ENCODE peak calls at places on chromosomes 2 and 18, in four cellular contexts. G, V, U and R are unnamed samples.

GRCh38 chr2:61707984-61708852 is 145.6 kb downstream of the FAM161A start:
- DNase-seq in G (peak; percentile 32), V (no peak), U (peak; percentile 92), R (peak; percentile 78)

GRCh38 chr2:172813314-172813888 is 77.8 kb downstream of the RAPGEF4 start:
- DNase-seq in G (no peak), V (peak; percentile 33), U (no peak), R (no peak)

GRCh38 chr2:181785677-181786344 is 105.5 kb upstream of the NEUROD1 start:
- DNase-seq in G (no peak), V (no peak), U (no peak), R (no peak)

GRCh38 chr2:109612991-109613921 is 510 bp downstream of the SEPTIN10 start:
- DNase-seq in G (no peak), V (peak; percentile 76), U (no peak), R (peak; percentile 48)

GRCh38 chr2:72149556-72150156 is 2.0 kb upstream of the CYP26B1 start:
- DNase-seq in G (no peak), V (peak; percentile 49), U (no peak), R (no peak)

GRCh38 chr2:18551169-18551568 is 9.3 kb downstream of the RDH14 start:
- DNase-seq in G (no peak), V (no peak), U (no peak), R (peak; percentile 6)

GRCh38 chr2:194116861-194117260 is 1540.2 kb upstream of the SLC39A10 start:
- DNase-seq in G (no peak), V (no peak), U (no peak), R (no peak)

GRCh38 chr2:225993430-225993829 is 593.9 kb downstream of the NYAP2 start:
- DNase-seq in G (no peak), V (no peak), U (no peak), R (no peak)

GRCh38 chr18:45780568-45780967 is 44.9 kb upstream of the SIGLEC15 start:
- DNase-seq in G (no peak), V (no peak), U (no peak), R (no peak)

GRCh38 chr2:96241901-96242611 is 23.7 kb downstream of the TMEM127 start:
- DNase-seq in G (no peak), V (no peak), U (peak; percentile 78), R (no peak)

GRCh38 chr18:24922491-24922890 is 429.5 kb downstream of the ZNF521 start:
- DNase-seq in G (no peak), V (no peak), U (no peak), R (no peak)

GRCh38 chr2:222483513-222484039 is 59.2 kb downstream of the SGPP2 start:
- DNase-seq in G (no peak), V (no peak), U (no peak), R (no peak)

GRCh38 chr2:161975062-161975812 is 98.8 kb downstream of the DPP4 start:
- DNase-seq in G (no peak), V (no peak), U (no peak), R (no peak)

GRCh38 chr18:73283032-73283431 is 415.2 kb upstream of the NETO1 start:
- DNase-seq in G (no peak), V (no peak), U (no peak), R (no peak)

GRCh38 chr2:235545369-235546150 is 51.7 kb downstream of the AGAP1 start:
- DNase-seq in G (no peak), V (no peak), U (no peak), R (no peak)

GRCh38 chr2:156933580-156934225 is 323.8 kb upstream of the GALNT5 start:
- DNase-seq in G (no peak), V (no peak), U (no peak), R (no peak)

GRCh38 chr2:197011777-197012641 is 85.5 kb upstream of the PGAP1 start:
- DNase-seq in G (no peak), V (peak; percentile 77), U (no peak), R (peak; percentile 57)

GRCh38 chr2:163121483-163121882 is 282.9 kb upstream of the KCNH7 start:
- DNase-seq in G (no peak), V (no peak), U (no peak), R (no peak)

GRCh38 chr18:58896734-58897508 is 32.2 kb downstream of the ZNF532 start:
- DNase-seq in G (no peak), V (no peak), U (no peak), R (no peak)

GRCh38 chr2:142935563-142936089 is 58.2 kb downstream of the KYNU start:
- DNase-seq in G (no peak), V (no peak), U (no peak), R (no peak)

GRCh38 chr18:34880403-34880802 is 160.8 kb upstream of the MAPRE2 start:
- DNase-seq in G (no peak), V (no peak), U (no peak), R (no peak)

GRCh38 chr2:26506279-26506678 is 28.4 kb upstream of the OTOF start:
- DNase-seq in G (no peak), V (no peak), U (no peak), R (no peak)

GRCh38 chr2:145007673-145008263 is 487.8 kb upstream of the ZEB2 start:
- DNase-seq in G (no peak), V (no peak), U (no peak), R (no peak)

GRCh38 chr2:152558174-152559091 is 158.8 kb downstream of the PRPF40A start:
- DNase-seq in G (no peak), V (no peak), U (no peak), R (no peak)

GRCh38 chr2:77398970-77399369 is 123.2 kb downstream of the LRRTM4 start:
- DNase-seq in G (no peak), V (no peak), U (no peak), R (no peak)

GRCh38 chr18:11976463-11976862 is 4.8 kb upstream of the IMPA2 start:
- DNase-seq in G (no peak), V (no peak), U (no peak), R (no peak)

GRCh38 chr2:42566006-42566405 is 2.4 kb upstream of the MTA3 start:
- DNase-seq in G (no peak), V (no peak), U (no peak), R (no peak)

GRCh38 chr18:11377766-11378540 is 228.6 kb upstream of the PIEZO2 start:
- DNase-seq in G (no peak), V (no peak), U (no peak), R (no peak)

GRCh38 chr2:203446071-203446481 is 89.0 kb downstream of the RAPH1 start:
- DNase-seq in G (no peak), V (no peak), U (no peak), R (no peak)

GRCh38 chr2:46657042-46657504 is 177.7 kb downstream of the TMEM247 start:
- DNase-seq in G (no peak), V (peak; percentile 52), U (no peak), R (peak; percentile 49)

GRCh38 chr18:7417742-7418141 is 149.4 kb upstream of the PTPRM start:
- DNase-seq in G (no peak), V (no peak), U (no peak), R (no peak)

GRCh38 chr2:119723784-119724467 is 35.8 kb upstream of the PTPN4 start:
- DNase-seq in G (no peak), V (no peak), U (no peak), R (peak; percentile 57)

GRCh38 chr2:119721904-119722303 is 37.8 kb upstream of the PTPN4 start:
- DNase-seq in G (no peak), V (no peak), U (no peak), R (peak; percentile 24)

GRCh38 chr2:119727493-119727892 is 32.2 kb upstream of the PTPN4 start:
- DNase-seq in G (no peak), V (no peak), U (no peak), R (no peak)

GRCh38 chr2:119723121-119723635 is 36.5 kb upstream of the PTPN4 start:
- DNase-seq in G (no peak), V (no peak), U (no peak), R (no peak)

GRCh38 chr2:119724656-119725485 is 34.9 kb upstream of the PTPN4 start:
- DNase-seq in G (no peak), V (no peak), U (no peak), R (no peak)
- TF ChIP-seq USF2 in G (no peak), V (no peak), U (no peak), R (no peak)

GRCh38 chr2:237451582-237452469 is 35.2 kb upstream of the MLPH start:
- DNase-seq in G (peak; percentile 70), V (peak; percentile 87), U (no peak), R (no peak)
- TF ChIP-seq TCF12 in G (no peak), V (no peak), U (no peak), R (no peak)

DNA sequence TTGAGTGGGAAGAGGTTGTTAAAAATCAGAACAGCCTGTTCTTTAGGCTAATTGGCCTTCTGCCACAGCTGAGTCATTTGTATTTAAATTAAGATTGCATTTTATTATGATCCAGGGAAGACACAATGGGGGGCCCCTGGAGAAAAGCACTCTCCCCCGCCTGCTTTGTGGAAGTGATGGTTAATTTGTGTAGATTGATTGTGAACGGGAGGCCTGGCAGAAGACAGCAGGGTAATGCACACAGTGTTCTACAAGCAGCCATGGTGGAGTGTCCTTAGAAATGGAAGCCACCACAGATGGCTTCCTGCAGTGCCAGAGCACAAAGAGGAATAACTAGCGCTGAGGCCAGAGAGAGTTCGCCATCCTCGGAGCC is 19.6 kb downstream of the RAMP1 start:
- DNase-seq in G (no peak), V (no peak), U (no peak), R (no peak)
- TF ChIP-seq USF2 in G (no peak), V (no peak), U (no peak), R (no peak)

GRCh38 chr2:146312899-146313298 is 1531.9 kb upstream of the ACVR2A start:
- DNase-seq in G (no peak), V (no peak), U (no peak), R (no peak)
- TF ChIP-seq TCF12 in G (no peak), V (no peak), U (no peak), R (no peak)

GRCh38 chr18:54671291-54671881 is 80.3 kb downstream of the DYNAP start:
- DNase-seq in G (no peak), V (peak; percentile 39), U (no peak), R (peak; percentile 19)
- TF ChIP-seq USF2 in G (no peak), V (no peak), U (no peak), R (no peak)

DNA sequence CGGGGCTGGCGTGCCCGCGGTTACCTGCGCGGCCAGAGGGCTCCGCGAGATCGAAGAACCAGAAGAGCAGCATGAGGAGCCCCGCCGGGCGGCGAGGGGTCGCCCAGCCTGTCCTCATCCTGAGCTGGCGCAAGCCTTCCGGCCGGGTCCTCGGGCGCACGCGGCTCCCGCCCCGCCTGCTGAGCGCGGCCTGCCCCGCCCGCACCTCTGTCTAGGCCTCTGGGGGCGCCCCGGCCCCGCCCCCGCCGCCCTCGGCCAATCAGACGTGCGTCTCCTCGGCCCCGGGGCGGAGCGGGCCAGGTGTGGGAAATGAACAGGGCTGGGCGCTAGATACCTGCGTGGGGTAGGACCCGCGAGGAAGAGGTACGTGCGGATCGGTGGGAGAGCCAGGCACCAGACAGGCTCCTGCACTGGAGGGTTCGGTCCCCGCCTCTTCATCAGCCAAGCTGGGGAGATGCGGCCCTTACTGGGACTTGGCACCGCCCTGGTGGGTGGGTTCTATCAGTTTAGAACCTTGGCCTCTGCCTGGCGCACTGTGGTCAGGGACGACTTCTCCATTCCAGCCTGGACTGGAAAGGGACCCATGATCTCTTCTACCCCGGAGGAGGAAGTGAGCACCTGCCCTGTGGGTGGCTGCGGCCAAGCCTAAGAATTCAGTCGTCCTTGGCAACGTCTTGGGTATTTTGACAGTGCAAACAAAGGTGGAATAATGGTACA is 106.7 kb upstream of the CD302 start:
- DNase-seq in G (peak; percentile 90), V (no peak), U (no peak), R (no peak)
- TF ChIP-seq TCF12 in G (no peak), V (no peak), U (no peak), R (no peak)

GRCh38 chr2:37188570-37188969 is at the start of gene SULT6B1:
- DNase-seq in G (no peak), V (no peak), U (no peak), R (no peak)
- TF ChIP-seq USF2 in G (no peak), V (no peak), U (no peak), R (no peak)